ENCODE peak calls at places on chromosomes 1 and 21, in nine cellular contexts. S is neural crest cell, A is bronchial epithelial cell, B is breast epithelium, O is AG04450, N is mammary epithelial cell, M is stomach, G is AG10803, P is H9. V is an unnamed sample.

GRCh38 chr21:44653656-44654575 is 543 bp downstream of the KRTAP12-4 start:
- DNase-seq in O (no peak), G (no peak), B (no peak), P (no peak), A (no peak), M (no peak), N (no peak), S (no peak), V (no peak)

GRCh38 chr1:6008696-6009095 is 16.5 kb upstream of the NPHP4 start:
- DNase-seq in M (no peak), G (no peak), S (no peak), P (no peak), N (no peak), A (no peak), O (no peak), B (no peak), V (no peak)

GRCh38 chr1:119656410-119656955 is 8.4 kb upstream of the ZNF697 start:
- DNase-seq in P (no peak), O (no peak), M (no peak), B (no peak), A (no peak), S (no peak), G (no peak), N (no peak), V (no peak)

GRCh38 chr1:223700942-223701637 is 11.2 kb upstream of the CAPN2 start:
- DNase-seq in A (peak), O (peak), S (peak), N (peak), G (peak), P (peak), M (no peak), B (no peak), V (no peak)

GRCh38 chr1:108814343-108815125 is 42.4 kb downstream of the AKNAD1 start:
- DNase-seq in G (peak), A (no peak), B (no peak), N (no peak), S (no peak), P (no peak), M (no peak), O (no peak), V (no peak)

GRCh38 chr1:119958223-119958622 is 61.9 kb upstream of the ADAM30 start:
- DNase-seq in A (no peak), P (no peak), G (peak), S (no peak), O (no peak), B (no peak), N (no peak), M (no peak), V (no peak)

GRCh38 chr1:100941098-100941527 is 45.2 kb downstream of the SLC30A7 start:
- DNase-seq in A (no peak), S (no peak), P (no peak), G (no peak), O (no peak), B (no peak), M (no peak), N (no peak), V (no peak)

GRCh38 chr1:170711682-170712081 is 47.8 kb downstream of the PRRX1 start:
- DNase-seq in A (peak), N (peak), M (no peak), P (no peak), O (peak), G (peak), B (no peak), S (no peak), V (no peak)

GRCh38 chr1:234620272-234620711 is 10.3 kb upstream of the IRF2BP2 start:
- DNase-seq in M (no peak), O (no peak), S (no peak), N (no peak), A (no peak), B (no peak), G (peak), P (no peak), V (no peak)

GRCh38 chr1:23810818-23811420 is 10.4 kb upstream of the GALE start:
- DNase-seq in S (peak), P (peak), G (no peak), N (peak), A (peak), O (no peak), M (peak), B (no peak), V (no peak)

GRCh38 chr1:234775477-234776246 is 165.7 kb upstream of the IRF2BP2 start:
- DNase-seq in M (peak), P (no peak), A (no peak), O (no peak), G (no peak), S (no peak), B (no peak), N (peak), V (no peak)

GRCh38 chr1:43548285-43549271 is 17.9 kb downstream of the PTPRF start:
- DNase-seq in P (no peak), O (no peak), G (no peak), B (no peak), S (no peak), A (peak), N (peak), M (no peak), V (no peak)

GRCh38 chr1:64280001-64280400 is 76.6 kb downstream of the UBE2U start:
- DNase-seq in S (no peak), P (no peak), G (no peak), M (no peak), A (peak), N (peak), B (no peak), O (no peak), V (no peak)

GRCh38 chr1:240031009-240031408 is 60.7 kb upstream of the FMN2 start:
- DNase-seq in G (peak), M (no peak), A (peak), N (peak), P (no peak), S (no peak), B (no peak), O (peak), V (no peak)

GRCh38 chr1:35300376-35300775 is 31.9 kb downstream of the ZMYM4 start:
- DNase-seq in S (no peak), B (no peak), G (no peak), M (no peak), A (no peak), P (no peak), O (no peak), N (no peak), V (no peak)

GRCh38 chr1:67476006-67476482 is 45.8 kb upstream of the SERBP1 start:
- DNase-seq in S (no peak), M (no peak), N (no peak), B (no peak), A (no peak), O (no peak), G (no peak), P (no peak), V (no peak)

GRCh38 chr1:184748767-184749166 is 5.9 kb downstream of the EDEM3 start:
- DNase-seq in O (no peak), S (no peak), G (no peak), N (no peak), P (no peak), A (no peak), M (no peak), B (no peak), V (no peak)

GRCh38 chr1:242447682-242448081 is 76.8 kb downstream of the PLD5 start:
- DNase-seq in P (no peak), N (no peak), G (no peak), B (no peak), A (no peak), M (no peak), O (no peak), S (no peak), V (no peak)
- TF ChIP-seq CTCF in P (no peak), N (no peak), G (no peak), B (no peak), A (no peak), M (no peak), O (no peak), S (no peak), V (no peak)

DNA sequence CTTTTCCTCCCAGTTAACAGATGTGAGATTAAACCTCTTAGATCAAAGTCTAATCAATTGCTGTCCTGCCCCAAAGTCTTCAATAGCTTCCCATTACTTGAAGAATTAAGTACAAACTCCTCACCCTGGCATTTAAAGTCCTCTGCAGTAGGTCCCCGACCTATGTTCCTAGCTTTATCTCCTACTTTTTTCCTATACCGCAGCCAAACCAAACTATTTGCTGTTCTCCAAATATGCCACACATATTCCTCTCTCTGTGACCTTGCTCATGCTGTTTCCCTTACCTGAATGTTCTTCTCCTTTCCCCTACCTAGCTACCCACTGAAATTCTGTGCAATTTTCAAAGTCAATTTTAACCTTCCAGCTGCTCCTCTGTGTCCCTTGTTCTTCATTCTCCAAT is 14.0 kb upstream of the PPP2R5A start:
- DNase-seq in B (no peak), M (no peak), S (no peak), O (no peak), G (no peak), N (no peak), P (no peak), A (no peak), V (no peak)
- TF ChIP-seq CTCF in B (no peak), M (no peak), S (no peak), O (no peak), G (no peak), N (no peak), P (no peak), A (no peak), V (no peak)

GRCh38 chr1:15740833-15741182 is 1.5 kb upstream of the TMEM82 start:
- DNase-seq in S (no peak), A (no peak), N (no peak), P (no peak), M (no peak), G (no peak), O (no peak), B (no peak), V (no peak)

GRCh38 chr1:15738416-15739113 is 2.5 kb downstream of the SLC25A34 start:
- DNase-seq in P (no peak), S (no peak), G (no peak), A (no peak), O (no peak), B (no peak), N (no peak), M (no peak), V (no peak)

GRCh38 chr1:15739259-15739658 is 3.0 kb upstream of the TMEM82 start:
- DNase-seq in N (no peak), B (no peak), G (no peak), S (no peak), P (no peak), O (no peak), A (no peak), M (no peak), V (no peak)

GRCh38 chr1:15741183-15741850 is 982 bp upstream of the TMEM82 start:
- DNase-seq in G (peak), S (peak), A (peak), O (no peak), P (peak), N (peak), M (peak), B (peak), V (peak)

GRCh38 chr1:15739745-15740144 is 2.6 kb upstream of the TMEM82 start:
- DNase-seq in O (no peak), P (no peak), G (no peak), A (no peak), S (no peak), B (no peak), N (no peak), M (no peak), V (no peak)
- TF ChIP-seq CTCF in O (peak), P (peak), G (peak), A (no peak), S (peak), B (no peak), N (no peak), M (no peak), V (no peak)

GRCh38 chr1:90434460-90434859 is 282.6 kb downstream of the BARHL2 start:
- DNase-seq in B (no peak), O (no peak), A (peak), P (peak), S (no peak), M (no peak), N (no peak), G (no peak), V (no peak)
- TF ChIP-seq CTCF in B (no peak), O (peak), A (peak), P (peak), S (peak), M (no peak), N (peak), G (no peak), V (no peak)

V was measured in omental fat pad.